ENCODE peak calls at places on chromosomes 5 and 9, in five cellular contexts. E, K, X, T and B are unnamed samples.
A peak's percentile ranks its signal among the peaks of the same experiment; 100 is the strongest.

GRCh38 chr9:3398232-3398648 is 127.6 kb downstream of the RFX3 start:
- DNase-seq in E (no peak), K (no peak), X (no peak), T (no peak), B (no peak)

GRCh38 chr9:16925426-16925825 is 55.0 kb upstream of the BNC2 start:
- DNase-seq in E (no peak), K (no peak), X (no peak), T (no peak), B (no peak)

GRCh38 chr9:7150153-7150890 is 392.5 kb downstream of the KDM4C start:
- DNase-seq in E (no peak), K (no peak), X (no peak), T (peak; percentile 3), B (no peak)

GRCh38 chr5:136032564-136032963 is 3.8 kb downstream of the TGFBI start:
- DNase-seq in E (no peak), K (no peak), X (no peak), T (no peak), B (no peak)

GRCh38 chr5:31847354-31847753 is 208.4 kb downstream of the PDZD2 start:
- DNase-seq in E (no peak), K (no peak), X (no peak), T (no peak), B (no peak)

GRCh38 chr9:24071736-24072135 is 245.7 kb upstream of the ELAVL2 start:
- DNase-seq in E (no peak), K (no peak), X (no peak), T (no peak), B (no peak)

GRCh38 chr5:154176191-154176590 is 14.3 kb upstream of the GALNT10 start:
- DNase-seq in E (no peak), K (no peak), X (no peak), T (no peak), B (no peak)

GRCh38 chr9:112056986-112057385 is 118.1 kb downstream of the SUSD1 start:
- DNase-seq in E (no peak), K (no peak), X (no peak), T (no peak), B (no peak)

GRCh38 chr5:147520450-147520849 is 10.6 kb upstream of the DPYSL3 start:
- DNase-seq in E (no peak), K (peak; percentile 65), X (no peak), T (no peak), B (no peak)